ENCODE peak calls at places on chromosomes 5 and 9, in eight cellular contexts. One of them, this sample, is unnamed.

GRCh38 chr5:167951121-167951520 is 340.3 kb upstream of the WWC1 start:
- DNase-seq in prostate gland: no peak
- DNase-seq in spleen: no peak
- DNase-seq in sigmoid colon: no peak
- DNase-seq in stomach: no peak
- DNase-seq in esophagus muscularis mucosa: no peak
- DNase-seq in breast epithelium: no peak
- DNase-seq in HCT116: no peak
- DNase-seq in this sample: no peak

GRCh38 chr5:122951658-122952057 is 84.9 kb downstream of the PPIC start:
- DNase-seq in prostate gland: no peak
- DNase-seq in spleen: no peak
- DNase-seq in sigmoid colon: no peak
- DNase-seq in stomach: no peak
- DNase-seq in esophagus muscularis mucosa: no peak
- DNase-seq in breast epithelium: no peak
- DNase-seq in HCT116: no peak
- DNase-seq in this sample: no peak

GRCh38 chr9:113783475-113783874 is 92.6 kb upstream of the ZNF618 start:
- DNase-seq in prostate gland: no peak
- DNase-seq in spleen: no peak
- DNase-seq in sigmoid colon: no peak
- DNase-seq in stomach: no peak
- DNase-seq in esophagus muscularis mucosa: no peak
- DNase-seq in breast epithelium: no peak
- DNase-seq in HCT116: no peak
- DNase-seq in this sample: no peak

GRCh38 chr5:75723378-75723777 is 6.1 kb upstream of the POC5 start:
- DNase-seq in prostate gland: no peak
- DNase-seq in spleen: no peak
- DNase-seq in sigmoid colon: no peak
- DNase-seq in stomach: no peak
- DNase-seq in esophagus muscularis mucosa: no peak
- DNase-seq in breast epithelium: no peak
- DNase-seq in HCT116: no peak
- DNase-seq in this sample: no peak

GRCh38 chr9:4084440-4084818 is 215.4 kb downstream of the GLIS3 start:
- DNase-seq in prostate gland: no peak
- DNase-seq in spleen: no peak
- DNase-seq in sigmoid colon: peak; percentile 76
- DNase-seq in stomach: no peak
- DNase-seq in esophagus muscularis mucosa: no peak
- DNase-seq in breast epithelium: no peak
- DNase-seq in HCT116: no peak
- DNase-seq in this sample: no peak

GRCh38 chr9:128818839-128819715 is 777 bp downstream of the ENDOG start:
- DNase-seq in prostate gland: peak; percentile 23
- DNase-seq in spleen: peak; percentile 90
- DNase-seq in sigmoid colon: no peak
- DNase-seq in stomach: peak; percentile 50
- DNase-seq in esophagus muscularis mucosa: no peak
- DNase-seq in breast epithelium: no peak
- DNase-seq in HCT116: no peak
- DNase-seq in this sample: no peak

GRCh38 chr5:180563994-180564393 is 27.3 kb downstream of the SCGB3A1 start:
- DNase-seq in prostate gland: no peak
- DNase-seq in spleen: no peak
- DNase-seq in sigmoid colon: no peak
- DNase-seq in stomach: no peak
- DNase-seq in esophagus muscularis mucosa: no peak
- DNase-seq in breast epithelium: no peak
- DNase-seq in HCT116: no peak
- DNase-seq in this sample: no peak

GRCh38 chr5:80245986-80246781 is 9.7 kb downstream of the SERINC5 start:
- DNase-seq in prostate gland: no peak
- DNase-seq in spleen: no peak
- DNase-seq in sigmoid colon: no peak
- DNase-seq in stomach: no peak
- DNase-seq in esophagus muscularis mucosa: no peak
- DNase-seq in breast epithelium: no peak
- DNase-seq in HCT116: no peak
- DNase-seq in this sample: no peak

GRCh38 chr9:129335456-129336129 is 157.5 kb upstream of the IER5L start:
- DNase-seq in prostate gland: no peak
- DNase-seq in spleen: no peak
- DNase-seq in sigmoid colon: peak; percentile 81
- DNase-seq in stomach: peak; percentile 50
- DNase-seq in esophagus muscularis mucosa: no peak
- DNase-seq in breast epithelium: peak; percentile 52
- DNase-seq in HCT116: no peak
- DNase-seq in this sample: no peak

GRCh38 chr9:99680191-99680590 is 141.5 kb upstream of the NR4A3 start:
- DNase-seq in prostate gland: no peak
- DNase-seq in spleen: no peak
- DNase-seq in sigmoid colon: no peak
- DNase-seq in stomach: no peak
- DNase-seq in esophagus muscularis mucosa: no peak
- DNase-seq in breast epithelium: no peak
- DNase-seq in HCT116: no peak
- DNase-seq in this sample: no peak

GRCh38 chr9:1115370-1115769 is 65.2 kb downstream of the DMRT2 start:
- DNase-seq in prostate gland: no peak
- DNase-seq in spleen: no peak
- DNase-seq in sigmoid colon: no peak
- DNase-seq in stomach: no peak
- DNase-seq in esophagus muscularis mucosa: no peak
- DNase-seq in breast epithelium: no peak
- DNase-seq in HCT116: no peak
- DNase-seq in this sample: no peak

GRCh38 chr5:78657201-78657600 is 8.6 kb upstream of the LHFPL2 start:
- DNase-seq in prostate gland: no peak
- DNase-seq in spleen: no peak
- DNase-seq in sigmoid colon: no peak
- DNase-seq in stomach: no peak
- DNase-seq in esophagus muscularis mucosa: no peak
- DNase-seq in breast epithelium: no peak
- DNase-seq in HCT116: no peak
- DNase-seq in this sample: no peak

GRCh38 chr5:62695274-62695673 is 116.7 kb downstream of the LRRC70 start:
- DNase-seq in prostate gland: peak; percentile 63
- DNase-seq in spleen: no peak
- DNase-seq in sigmoid colon: peak; percentile 72
- DNase-seq in stomach: no peak
- DNase-seq in esophagus muscularis mucosa: no peak
- DNase-seq in breast epithelium: no peak
- DNase-seq in HCT116: no peak
- DNase-seq in this sample: no peak

GRCh38 chr5:67209141-67209771 is 12.7 kb upstream of the CD180 start:
- DNase-seq in prostate gland: peak; percentile 85
- DNase-seq in spleen: peak; percentile 75
- DNase-seq in sigmoid colon: peak; percentile 78
- DNase-seq in stomach: peak; percentile 62
- DNase-seq in esophagus muscularis mucosa: no peak
- DNase-seq in breast epithelium: peak; percentile 82
- DNase-seq in HCT116: peak; percentile 69
- DNase-seq in this sample: no peak

GRCh38 chr5:149656576-149657182 is 73.4 kb upstream of the PPARGC1B start:
- DNase-seq in prostate gland: no peak
- DNase-seq in spleen: no peak
- DNase-seq in sigmoid colon: no peak
- DNase-seq in stomach: peak; percentile 72
- DNase-seq in esophagus muscularis mucosa: no peak
- DNase-seq in breast epithelium: no peak
- DNase-seq in HCT116: no peak
- DNase-seq in this sample: no peak

GRCh38 chr5:1007681-1008450 is 736 bp upstream of the NKD2 start:
- DNase-seq in prostate gland: no peak
- DNase-seq in spleen: peak; percentile 74
- DNase-seq in sigmoid colon: peak; percentile 64
- DNase-seq in stomach: peak; percentile 22
- DNase-seq in esophagus muscularis mucosa: no peak
- DNase-seq in breast epithelium: peak; percentile 17
- DNase-seq in HCT116: no peak
- DNase-seq in this sample: no peak

GRCh38 chr5:93590511-93590910 is 7.5 kb downstream of the NR2F1 start:
- DNase-seq in prostate gland: no peak
- DNase-seq in spleen: no peak
- DNase-seq in sigmoid colon: no peak
- DNase-seq in stomach: no peak
- DNase-seq in esophagus muscularis mucosa: no peak
- DNase-seq in breast epithelium: no peak
- DNase-seq in HCT116: no peak
- DNase-seq in this sample: no peak
- H3K4me3 ChIP-seq in prostate gland: no peak overlapping the region
- H3K4me3 ChIP-seq in spleen: no peak overlapping the region
- H3K4me3 ChIP-seq in sigmoid colon: no peak overlapping the region
- H3K4me3 ChIP-seq in stomach: peak overlapping the region; percentile 81
- H3K4me3 ChIP-seq in esophagus muscularis mucosa: no peak overlapping the region
- H3K4me3 ChIP-seq in breast epithelium: no peak overlapping the region
- H3K4me3 ChIP-seq in HCT116: no peak overlapping the region
- H3K4me3 ChIP-seq in this sample: peak overlapping the region; percentile 66

DNA sequence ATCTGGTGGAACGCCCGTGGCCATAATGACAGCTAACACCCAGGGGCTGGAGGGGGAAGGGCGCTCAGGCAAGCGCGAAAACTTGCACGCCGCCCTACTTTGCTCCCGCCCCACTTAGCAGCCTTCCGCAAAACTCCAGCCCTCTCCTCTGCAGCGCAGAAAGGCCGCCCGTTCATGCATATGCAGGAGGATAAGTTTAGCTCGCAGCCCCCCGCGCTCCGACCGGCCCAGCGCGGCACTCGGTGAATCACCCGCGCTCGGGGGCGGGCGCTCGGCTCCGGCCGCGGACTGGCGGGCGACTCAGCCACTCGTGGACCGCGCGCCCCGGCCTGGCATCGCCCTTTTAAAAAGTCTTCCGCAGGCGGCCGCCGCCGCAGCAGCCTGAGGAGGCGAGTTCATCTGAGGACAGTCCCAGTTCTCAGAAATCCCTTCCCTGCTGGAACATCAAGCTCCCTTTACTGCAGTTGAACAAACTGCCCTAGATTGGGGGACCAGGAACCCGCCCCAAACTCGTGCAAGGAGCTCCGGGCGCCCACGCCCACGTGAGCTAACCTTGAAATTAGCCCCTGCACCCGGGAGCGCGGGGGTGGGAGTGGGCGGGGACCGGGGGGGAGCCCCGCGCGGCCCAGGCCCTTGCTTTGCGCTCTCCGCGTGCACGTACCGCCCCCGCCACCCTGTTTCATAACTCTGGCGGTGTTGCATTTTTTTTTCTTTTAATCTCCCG is 4.5 kb upstream of the KLF9 start:
- DNase-seq in prostate gland: peak; percentile 96
- DNase-seq in spleen: peak; percentile 97
- DNase-seq in sigmoid colon: peak; percentile 99
- DNase-seq in stomach: peak; percentile 96
- DNase-seq in esophagus muscularis mucosa: peak; percentile 99
- DNase-seq in breast epithelium: peak; percentile 98
- DNase-seq in HCT116: peak; percentile 80
- DNase-seq in this sample: peak; percentile 100
- TF ChIP-seq POLR2A in prostate gland: peak; percentile 81
- TF ChIP-seq POLR2A in spleen: no peak
- TF ChIP-seq POLR2A in sigmoid colon: peak; percentile 94
- TF ChIP-seq POLR2A in stomach: peak; percentile 84
- TF ChIP-seq POLR2A in esophagus muscularis mucosa: peak; percentile 73
- TF ChIP-seq POLR2A in breast epithelium: peak; percentile 81
- TF ChIP-seq POLR2A in HCT116: no peak
- TF ChIP-seq POLR2A in this sample: no peak

GRCh38 chr5:177495243-177496060 is 2.0 kb downstream of the PDLIM7 start:
- DNase-seq in prostate gland: no peak
- DNase-seq in spleen: peak; percentile 84
- DNase-seq in sigmoid colon: peak; percentile 95
- DNase-seq in stomach: peak; percentile 42
- DNase-seq in esophagus muscularis mucosa: no peak
- DNase-seq in breast epithelium: peak; percentile 71
- DNase-seq in HCT116: no peak
- DNase-seq in this sample: no peak
- TF ChIP-seq POLR2AphosphoS5 in prostate gland: peak; percentile 50
- TF ChIP-seq POLR2AphosphoS5 in spleen: peak; percentile 12
- TF ChIP-seq POLR2AphosphoS5 in sigmoid colon: peak; percentile 87
- TF ChIP-seq POLR2AphosphoS5 in stomach: peak; percentile 24
- TF ChIP-seq POLR2AphosphoS5 in esophagus muscularis mucosa: no peak
- TF ChIP-seq POLR2AphosphoS5 in breast epithelium: no peak
- TF ChIP-seq POLR2AphosphoS5 in HCT116: no peak
- TF ChIP-seq POLR2AphosphoS5 in this sample: peak; percentile 9

GRCh38 chr5:14191325-14191724 is 48.2 kb downstream of the TRIO start:
- DNase-seq in prostate gland: no peak
- DNase-seq in spleen: no peak
- DNase-seq in sigmoid colon: no peak
- DNase-seq in stomach: no peak
- DNase-seq in esophagus muscularis mucosa: no peak
- DNase-seq in breast epithelium: no peak
- DNase-seq in HCT116: no peak
- DNase-seq in this sample: no peak
- H3K4me3 ChIP-seq in prostate gland: no peak overlapping the region
- H3K4me3 ChIP-seq in spleen: no peak overlapping the region
- H3K4me3 ChIP-seq in sigmoid colon: no peak overlapping the region
- H3K4me3 ChIP-seq in stomach: no peak overlapping the region
- H3K4me3 ChIP-seq in esophagus muscularis mucosa: no peak overlapping the region
- H3K4me3 ChIP-seq in breast epithelium: no peak overlapping the region
- H3K4me3 ChIP-seq in HCT116: no peak overlapping the region
- H3K4me3 ChIP-seq in this sample: no peak overlapping the region

This sample was measured in vagina.